ENCODE peak calls at places on chromosome 2, in six cellular contexts. F is omental fat pad; Q is AG10803; L is stimulated activated CD4-positive, alpha-beta T cell treated with anti-CD3 and anti-CD28 coated beads, Interleukin-1b, Interleukin-23, amount 100 ng/mL, for 1 hour; P is HFFc6; S is DMS 273 treated with DMSO at 0.1 percent for 48 hours. M is an unnamed sample.

GRCh38 chr2:104088745-104089144 is 765.2 kb upstream of the POU3F3 start:
- DNase-seq in Q (no peak), S (no peak), F (no peak), L (no peak), P (no peak), M (no peak)

GRCh38 chr2:158629116-158629515 is 166.0 kb upstream of the DAPL1 start:
- DNase-seq in S (no peak), P (no peak), L (no peak), F (no peak), Q (no peak), M (no peak)

GRCh38 chr2:71846669-71847291 is 300.9 kb downstream of the CYP26B1 start:
- DNase-seq in F (no peak), P (peak; percentile 62), L (no peak), Q (peak; percentile 77), S (no peak), M (no peak)

GRCh38 chr2:26245810-26246209 is 1.1 kb downstream of the HADHB start:
- DNase-seq in F (no peak), S (no peak), P (peak; percentile 11), Q (peak; percentile 12), L (no peak), M (peak; percentile 36)

GRCh38 chr2:136361521-136361920 is 243.6 kb upstream of the CXCR4 start:
- DNase-seq in P (no peak), S (no peak), Q (no peak), L (no peak), F (no peak), M (no peak)

GRCh38 chr2:222671259-222672067 is at the start of gene MOGAT1:
- DNase-seq in Q (no peak), P (no peak), F (no peak), L (no peak), S (no peak), M (no peak)

GRCh38 chr2:168624028-168624427 is 168.0 kb downstream of the CERS6 start:
- DNase-seq in Q (no peak), F (no peak), L (no peak), S (no peak), P (no peak), M (no peak)

GRCh38 chr2:224837558-224837957 is 121.4 kb upstream of the CCDC195 start:
- DNase-seq in F (no peak), P (peak; percentile 84), L (no peak), S (no peak), Q (peak; percentile 92), M (peak; percentile 43)

GRCh38 chr2:43158259-43158880 is 68.0 kb downstream of the ZFP36L2 start:
- DNase-seq in L (no peak), P (peak; percentile 79), Q (peak; percentile 94), F (peak; percentile 48), S (no peak), M (peak; percentile 76)

GRCh38 chr2:172836386-172837200 is 100.9 kb downstream of the RAPGEF4 start:
- DNase-seq in P (peak; percentile 70), Q (peak; percentile 53), S (no peak), L (no peak), F (no peak), M (peak; percentile 38)

GRCh38 chr2:80256396-80257167 is 48.0 kb downstream of the LRRTM1 start:
- DNase-seq in F (no peak), P (peak; percentile 23), S (no peak), L (no peak), Q (peak; percentile 28), M (peak; percentile 13)

M was measured in fibroblast of villous mesenchyme.